ENCODE peak calls at places on chromosome 7, in four cellular contexts. One of them, this sample, is unnamed.

GRCh38 chr7:32496052-32496813 is 944 bp downstream of the AVL9 start:
- DNase-seq in kidney tubule cell: peak
- DNase-seq in activated CD4-positive, CD25-positive, alpha-beta regulatory T cell: no peak
- DNase-seq in activated naive CD4-positive, alpha-beta T cell: no peak
- DNase-seq in this sample: no peak

GRCh38 chr7:16915405-16915804 is 33.6 kb upstream of the AGR3 start:
- DNase-seq in kidney tubule cell: peak
- DNase-seq in activated CD4-positive, CD25-positive, alpha-beta regulatory T cell: no peak
- DNase-seq in activated naive CD4-positive, alpha-beta T cell: no peak
- DNase-seq in this sample: no peak

GRCh38 chr7:64874114-64874513 is 29.0 kb upstream of the ZNF273 start:
- DNase-seq in kidney tubule cell: peak
- DNase-seq in activated naive CD4-positive, alpha-beta T cell: no peak
- DNase-seq in activated CD4-positive, CD25-positive, alpha-beta regulatory T cell: no peak
- DNase-seq in this sample: no peak

GRCh38 chr7:155980841-155981240 is 168.6 kb upstream of the SHH start:
- DNase-seq in kidney tubule cell: no peak
- DNase-seq in activated naive CD4-positive, alpha-beta T cell: no peak
- DNase-seq in activated CD4-positive, CD25-positive, alpha-beta regulatory T cell: no peak
- DNase-seq in this sample: no peak

GRCh38 chr7:87926581-87927461 is 7.2 kb upstream of the ADAM22 start:
- DNase-seq in kidney tubule cell: peak
- DNase-seq in activated CD4-positive, CD25-positive, alpha-beta regulatory T cell: no peak
- DNase-seq in activated naive CD4-positive, alpha-beta T cell: no peak
- DNase-seq in this sample: no peak

GRCh38 chr7:2014391-2015241 is 218.1 kb downstream of the MAD1L1 start:
- DNase-seq in kidney tubule cell: no peak
- DNase-seq in activated naive CD4-positive, alpha-beta T cell: no peak
- DNase-seq in activated CD4-positive, CD25-positive, alpha-beta regulatory T cell: no peak
- DNase-seq in this sample: no peak

GRCh38 chr7:18421297-18422004 is 74.1 kb upstream of the HDAC9 start:
- DNase-seq in activated naive CD4-positive, alpha-beta T cell: no peak
- DNase-seq in kidney tubule cell: peak
- DNase-seq in activated CD4-positive, CD25-positive, alpha-beta regulatory T cell: no peak
- DNase-seq in this sample: no peak

GRCh38 chr7:8149222-8149621 is 112.7 kb downstream of the ICA1 start:
- DNase-seq in kidney tubule cell: peak
- DNase-seq in activated CD4-positive, CD25-positive, alpha-beta regulatory T cell: no peak
- DNase-seq in activated naive CD4-positive, alpha-beta T cell: no peak
- DNase-seq in this sample: no peak

GRCh38 chr7:156792611-156793010 is 100.4 kb downstream of the LMBR1 start:
- DNase-seq in kidney tubule cell: no peak
- DNase-seq in activated CD4-positive, CD25-positive, alpha-beta regulatory T cell: no peak
- DNase-seq in activated naive CD4-positive, alpha-beta T cell: no peak
- DNase-seq in this sample: no peak

GRCh38 chr7:130273081-130273699 is 6.5 kb downstream of the CPA2 start:
- DNase-seq in kidney tubule cell: no peak
- DNase-seq in activated CD4-positive, CD25-positive, alpha-beta regulatory T cell: no peak
- DNase-seq in activated naive CD4-positive, alpha-beta T cell: no peak
- DNase-seq in this sample: no peak

GRCh38 chr7:6446977-6447588 is 671 bp downstream of the DAGLB start:
- DNase-seq in activated CD4-positive, CD25-positive, alpha-beta regulatory T cell: no peak
- DNase-seq in activated naive CD4-positive, alpha-beta T cell: peak
- DNase-seq in kidney tubule cell: peak
- DNase-seq in this sample: peak

GRCh38 chr7:86094166-86094669 is 549.5 kb upstream of the GRM3 start:
- DNase-seq in kidney tubule cell: no peak
- DNase-seq in activated naive CD4-positive, alpha-beta T cell: no peak
- DNase-seq in activated CD4-positive, CD25-positive, alpha-beta regulatory T cell: no peak
- DNase-seq in this sample: no peak

GRCh38 chr7:94008537-94008936 is 4.4 kb upstream of the BET1 start:
- DNase-seq in kidney tubule cell: peak
- DNase-seq in activated naive CD4-positive, alpha-beta T cell: no peak
- DNase-seq in activated CD4-positive, CD25-positive, alpha-beta regulatory T cell: no peak
- DNase-seq in this sample: no peak

GRCh38 chr7:545470-545869 is 25.8 kb upstream of the PDGFA start:
- DNase-seq in kidney tubule cell: no peak
- DNase-seq in activated naive CD4-positive, alpha-beta T cell: no peak
- DNase-seq in activated CD4-positive, CD25-positive, alpha-beta regulatory T cell: no peak
- DNase-seq in this sample: no peak

GRCh38 chr7:92781117-92781720 is 55.2 kb downstream of the CDK6 start:
- DNase-seq in activated naive CD4-positive, alpha-beta T cell: no peak
- DNase-seq in kidney tubule cell: no peak
- DNase-seq in activated CD4-positive, CD25-positive, alpha-beta regulatory T cell: no peak
- DNase-seq in this sample: no peak

GRCh38 chr7:143372070-143372469 is 9.1 kb upstream of the ZYX start:
- DNase-seq in activated naive CD4-positive, alpha-beta T cell: peak
- DNase-seq in kidney tubule cell: peak
- DNase-seq in activated CD4-positive, CD25-positive, alpha-beta regulatory T cell: no peak
- DNase-seq in this sample: no peak

GRCh38 chr7:77794000-77794399 is 4.2 kb downstream of the TMEM60 start:
- DNase-seq in kidney tubule cell: no peak
- DNase-seq in activated CD4-positive, CD25-positive, alpha-beta regulatory T cell: no peak
- DNase-seq in activated naive CD4-positive, alpha-beta T cell: no peak
- DNase-seq in this sample: no peak

GRCh38 chr7:34949356-34949755 is 87.9 kb downstream of the DPY19L1 start:
- DNase-seq in activated CD4-positive, CD25-positive, alpha-beta regulatory T cell: no peak
- DNase-seq in activated naive CD4-positive, alpha-beta T cell: no peak
- DNase-seq in kidney tubule cell: no peak
- DNase-seq in this sample: no peak

GRCh38 chr7:5441840-5442513 is 18.3 kb upstream of the TNRC18 start:
- DNase-seq in activated naive CD4-positive, alpha-beta T cell: no peak
- DNase-seq in kidney tubule cell: no peak
- DNase-seq in activated CD4-positive, CD25-positive, alpha-beta regulatory T cell: no peak
- DNase-seq in this sample: no peak